ENCODE peak calls at places on chromosomes 4 and X, in four cellular contexts. L, K, D and R are unnamed samples.

GRCh38 chr4:78057135-78057599 is at the start of gene FRAS1:
- DNase-seq in D (no peak), L (peak), K (peak), R (peak)

GRCh38 chr4:171924761-171925376 is 111.7 kb downstream of the GALNTL6 start:
- DNase-seq in L (no peak), K (no peak), D (no peak), R (no peak)

GRCh38 chr4:26178874-26179273 is 141.9 kb upstream of the RBPJ start:
- DNase-seq in K (no peak), D (peak), L (peak), R (no peak)

GRCh38 chr4:186297013-186297645 is 31.1 kb downstream of the F11 start:
- DNase-seq in K (no peak), L (peak), D (no peak), R (peak)

GRCh38 chr4:86449746-86450145 is 89.9 kb upstream of the MAPK10 start:
- DNase-seq in L (no peak), K (no peak), D (no peak), R (no peak)

GRCh38 chrX:19272452-19272851 is 71.3 kb upstream of the PDHA1 start:
- DNase-seq in L (peak), K (no peak), D (no peak), R (no peak)

GRCh38 chr4:138205531-138206233 is 36.5 kb downstream of the SLC7A11 start:
- DNase-seq in K (no peak), L (no peak), D (no peak), R (no peak)

GRCh38 chr4:22978656-22979055 is 285.9 kb downstream of the GBA3 start:
- DNase-seq in K (no peak), D (no peak), L (no peak), R (no peak)

GRCh38 chr4:125432078-125432477 is 117.3 kb downstream of the FAT4 start:
- DNase-seq in K (no peak), D (no peak), L (peak), R (peak)

GRCh38 chr4:154686838-154687237 is 57.0 kb upstream of the LRAT start:
- DNase-seq in L (peak), D (no peak), K (no peak), R (no peak)

GRCh38 chr4:141636771-141637460 is 533 bp downstream of the IL15 start:
- DNase-seq in K (no peak), L (peak), D (peak), R (peak)

GRCh38 chrX:97446298-97446882 is 562.7 kb downstream of the RPA4 start:
- DNase-seq in K (no peak), D (no peak), L (peak), R (no peak)
- TF ChIP-seq CTCF in K (peak), D (no peak), L (no peak), R (peak)

GRCh38 chrX:109475174-109475891 is 6.6 kb downstream of the GUCY2F start:
- DNase-seq in L (peak), D (no peak), K (peak), R (peak)
- TF ChIP-seq CTCF in L (peak), D (peak), K (peak), R (peak)

GRCh38 chr4:151743128-151743854 is 17.5 kb downstream of the GATB start:
- DNase-seq in K (no peak), D (no peak), L (no peak), R (no peak)
- TF ChIP-seq CTCF in K (no peak), D (no peak), L (no peak), R (no peak)

DNA sequence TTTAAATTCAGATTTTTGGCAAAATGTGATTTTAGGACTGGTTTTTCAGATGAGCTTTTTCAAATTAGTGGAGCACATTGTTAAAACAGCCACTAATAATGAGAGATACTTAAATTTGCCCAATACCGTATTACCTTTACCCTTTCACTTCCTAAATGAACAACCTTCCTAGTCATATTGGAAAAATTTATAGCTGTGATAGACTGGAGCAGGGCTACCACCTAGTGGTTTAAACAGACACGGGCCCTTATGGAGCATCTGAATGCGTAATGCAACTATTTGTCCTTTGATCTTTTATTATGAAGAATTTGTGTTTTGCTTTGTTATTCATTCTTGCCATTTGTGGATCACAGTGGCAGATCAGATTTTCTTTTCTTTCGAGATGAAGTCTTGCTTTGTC is 72.7 kb downstream of the KDM6A start:
- DNase-seq in D (no peak), L (no peak), K (no peak), R (no peak)
- TF ChIP-seq CTCF in D (no peak), L (no peak), K (no peak), R (no peak)

GRCh38 chr4:132076829-132077228 is 1072.3 kb upstream of the PCDH10 start:
- DNase-seq in K (no peak), L (no peak), D (no peak), R (no peak)
- TF ChIP-seq CTCF in K (peak), L (no peak), D (no peak), R (no peak)

DNA sequence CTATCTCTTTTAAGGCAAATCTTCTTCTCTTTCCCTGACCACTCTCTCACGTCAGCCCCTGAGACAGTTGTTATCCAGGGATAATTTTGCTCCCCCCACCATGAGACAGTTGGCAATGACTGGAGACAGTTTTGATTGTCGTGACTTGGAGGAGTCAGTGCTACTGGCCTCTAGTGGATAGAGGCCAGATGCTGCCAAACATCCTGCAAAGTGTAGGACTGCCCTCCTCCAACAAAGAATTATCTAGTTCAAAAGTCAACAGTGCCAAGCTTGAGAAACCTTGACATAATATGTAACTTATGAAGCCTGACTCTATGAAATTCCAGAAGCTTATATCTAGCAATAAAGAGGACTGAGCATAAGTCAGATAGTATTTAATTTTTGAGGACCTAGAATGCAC is 502.1 kb upstream of the IGFBP7 start:
- DNase-seq in L (no peak), D (no peak), K (no peak), R (no peak)
- TF ChIP-seq CTCF in L (no peak), D (no peak), K (no peak), R (no peak)